ENCODE peak calls at places on chromosomes 12 and 14, in six cellular contexts. One of them, this sample, is unnamed.

GRCh38 chr14:101183376-101184103 is 280.0 kb upstream of the RTL1 start:
- DNase-seq in H9: peak
- DNase-seq in H1: peak
- DNase-seq in mesendoderm: peak
- DNase-seq in mesenchymal stem cell: no peak
- DNase-seq in IMR-90: no peak
- DNase-seq in this sample: peak

GRCh38 chr12:3976351-3976938 is 103.2 kb upstream of the PARP11 start:
- DNase-seq in H9: peak
- DNase-seq in H1: no peak
- DNase-seq in mesendoderm: no peak
- DNase-seq in mesenchymal stem cell: no peak
- DNase-seq in IMR-90: no peak
- DNase-seq in this sample: no peak

GRCh38 chr12:62785941-62786559 is 148.9 kb downstream of the PPM1H start:
- DNase-seq in H9: no peak
- DNase-seq in H1: no peak
- DNase-seq in mesendoderm: no peak
- DNase-seq in mesenchymal stem cell: peak
- DNase-seq in IMR-90: peak
- DNase-seq in this sample: no peak

GRCh38 chr14:100733152-100733850 is 6.6 kb downstream of the DLK1 start:
- DNase-seq in H9: no peak
- DNase-seq in H1: no peak
- DNase-seq in mesendoderm: no peak
- DNase-seq in mesenchymal stem cell: no peak
- DNase-seq in IMR-90: no peak
- DNase-seq in this sample: no peak

GRCh38 chr12:113214938-113215400 is 6.3 kb upstream of the TPCN1 start:
- DNase-seq in H9: no peak
- DNase-seq in H1: no peak
- DNase-seq in mesendoderm: peak
- DNase-seq in mesenchymal stem cell: peak
- DNase-seq in IMR-90: peak
- DNase-seq in this sample: no peak

GRCh38 chr12:60398547-60398946 is 802.7 kb downstream of the SLC16A7 start:
- DNase-seq in H9: no peak
- DNase-seq in H1: no peak
- DNase-seq in mesendoderm: no peak
- DNase-seq in mesenchymal stem cell: peak
- DNase-seq in IMR-90: no peak
- DNase-seq in this sample: no peak

GRCh38 chr12:96103067-96103650 is 67.8 kb upstream of the LTA4H start:
- DNase-seq in H9: no peak
- DNase-seq in H1: no peak
- DNase-seq in mesendoderm: no peak
- DNase-seq in mesenchymal stem cell: no peak
- DNase-seq in IMR-90: no peak
- DNase-seq in this sample: no peak

GRCh38 chr12:57461326-57461903 is 1.8 kb downstream of the GLI1 start:
- DNase-seq in H9: peak
- DNase-seq in H1: peak
- DNase-seq in mesendoderm: peak
- DNase-seq in mesenchymal stem cell: peak
- DNase-seq in IMR-90: peak
- DNase-seq in this sample: peak

GRCh38 chr12:57522887-57523705 is 472 bp downstream of the MBD6 start:
- DNase-seq in H9: no peak
- DNase-seq in H1: peak
- DNase-seq in mesendoderm: peak
- DNase-seq in mesenchymal stem cell: peak
- DNase-seq in IMR-90: peak
- DNase-seq in this sample: peak

GRCh38 chr14:73173092-73173735 is 36.9 kb downstream of the PSEN1 start:
- DNase-seq in H9: no peak
- DNase-seq in H1: no peak
- DNase-seq in mesendoderm: peak
- DNase-seq in mesenchymal stem cell: peak
- DNase-seq in IMR-90: peak
- DNase-seq in this sample: peak

GRCh38 chr12:54136844-54137580 is 51.8 kb downstream of the SMUG1 start:
- DNase-seq in H9: no peak
- DNase-seq in H1: no peak
- DNase-seq in mesendoderm: no peak
- DNase-seq in mesenchymal stem cell: no peak
- DNase-seq in IMR-90: no peak
- DNase-seq in this sample: no peak

GRCh38 chr12:79547044-79547734 is 143.6 kb downstream of the PAWR start:
- DNase-seq in H9: peak
- DNase-seq in H1: peak
- DNase-seq in mesendoderm: peak
- DNase-seq in mesenchymal stem cell: no peak
- DNase-seq in IMR-90: peak
- DNase-seq in this sample: peak

GRCh38 chr12:53231859-53232640 is at the start of gene RARG:
- DNase-seq in H9: peak
- DNase-seq in H1: peak
- DNase-seq in mesendoderm: peak
- DNase-seq in mesenchymal stem cell: peak
- DNase-seq in IMR-90: no peak
- DNase-seq in this sample: no peak

GRCh38 chr12:117180790-117181467 is 9.3 kb downstream of the FBXO21 start:
- DNase-seq in H9: no peak
- DNase-seq in H1: no peak
- DNase-seq in mesendoderm: no peak
- DNase-seq in mesenchymal stem cell: no peak
- DNase-seq in IMR-90: no peak
- DNase-seq in this sample: no peak

GRCh38 chr12:25236190-25236589 is 14.5 kb downstream of the KRAS start:
- DNase-seq in H9: no peak
- DNase-seq in H1: no peak
- DNase-seq in mesendoderm: no peak
- DNase-seq in mesenchymal stem cell: peak
- DNase-seq in IMR-90: peak
- DNase-seq in this sample: no peak
- H3K23ac ChIP-seq in H9: no peak
- H3K23ac ChIP-seq in H1: no peak
- H3K23ac ChIP-seq in mesendoderm: no peak
- H3K23ac ChIP-seq in mesenchymal stem cell: no peak
- H3K23ac ChIP-seq in IMR-90: peak
- H3K23ac ChIP-seq in this sample: no peak

GRCh38 chr14:75063491-75064204 is at the start of gene ACYP1:
- DNase-seq in H9: peak
- DNase-seq in H1: peak
- DNase-seq in mesendoderm: peak
- DNase-seq in mesenchymal stem cell: peak
- DNase-seq in IMR-90: peak
- DNase-seq in this sample: peak

GRCh38 chr14:75060420-75060819 is 3.4 kb downstream of the ACYP1 start:
- DNase-seq in H9: no peak
- DNase-seq in H1: no peak
- DNase-seq in mesendoderm: no peak
- DNase-seq in mesenchymal stem cell: no peak
- DNase-seq in IMR-90: no peak
- DNase-seq in this sample: no peak

GRCh38 chr14:75059642-75060041 is 4.2 kb downstream of the ACYP1 start:
- DNase-seq in H9: no peak
- DNase-seq in H1: no peak
- DNase-seq in mesendoderm: no peak
- DNase-seq in mesenchymal stem cell: peak
- DNase-seq in IMR-90: peak
- DNase-seq in this sample: no peak

GRCh38 chr14:75064205-75064567 is 362 bp upstream of the ACYP1 start:
- DNase-seq in H9: no peak
- DNase-seq in H1: no peak
- DNase-seq in mesendoderm: no peak
- DNase-seq in mesenchymal stem cell: no peak
- DNase-seq in IMR-90: no peak
- DNase-seq in this sample: no peak

DNA sequence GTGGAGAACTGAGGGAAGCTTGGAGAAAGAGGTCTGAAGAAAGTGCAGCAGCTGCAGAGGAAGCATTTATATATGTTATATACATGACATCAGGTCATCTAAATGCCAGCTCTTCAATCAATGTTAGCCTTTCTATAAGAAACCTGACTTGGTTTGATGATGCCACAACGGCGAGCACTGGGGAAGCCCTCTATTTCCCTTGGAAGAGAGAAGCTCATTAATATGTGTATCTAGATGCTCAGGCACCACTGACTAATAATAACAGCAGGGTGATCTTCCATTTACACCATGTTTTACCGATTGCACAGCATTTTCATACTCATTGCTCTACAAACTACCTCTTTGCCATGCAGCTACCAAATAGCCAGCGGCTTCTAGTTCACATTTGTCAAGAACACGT is 811 bp downstream of the ACYP1 start:
- DNase-seq in H9: no peak
- DNase-seq in H1: no peak
- DNase-seq in mesendoderm: no peak
- DNase-seq in mesenchymal stem cell: no peak
- DNase-seq in IMR-90: no peak
- DNase-seq in this sample: no peak
- H2BK15ac ChIP-seq in H9: no peak
- H2BK15ac ChIP-seq in H1: no peak
- H2BK15ac ChIP-seq in mesendoderm: no peak
- H2BK15ac ChIP-seq in mesenchymal stem cell: no peak
- H2BK15ac ChIP-seq in IMR-90: no peak
- H2BK15ac ChIP-seq in this sample: no peak

GRCh38 chr12:49965836-49966235 is 4.2 kb downstream of the AQP5 start:
- DNase-seq in H9: no peak
- DNase-seq in H1: no peak
- DNase-seq in mesendoderm: no peak
- DNase-seq in mesenchymal stem cell: no peak
- DNase-seq in IMR-90: no peak
- DNase-seq in this sample: no peak

GRCh38 chr12:49966511-49967041 is 4.9 kb downstream of the AQP5 start:
- DNase-seq in H9: no peak
- DNase-seq in H1: no peak
- DNase-seq in mesendoderm: no peak
- DNase-seq in mesenchymal stem cell: no peak
- DNase-seq in IMR-90: no peak
- DNase-seq in this sample: no peak

GRCh38 chr12:49968431-49968830 is 4.3 kb upstream of the AQP6 start:
- DNase-seq in H9: no peak
- DNase-seq in H1: no peak
- DNase-seq in mesendoderm: no peak
- DNase-seq in mesenchymal stem cell: no peak
- DNase-seq in IMR-90: no peak
- DNase-seq in this sample: no peak

GRCh38 chr12:49967777-49968250 is 4.9 kb upstream of the AQP6 start:
- DNase-seq in H9: no peak
- DNase-seq in H1: peak
- DNase-seq in mesendoderm: no peak
- DNase-seq in mesenchymal stem cell: no peak
- DNase-seq in IMR-90: no peak
- DNase-seq in this sample: no peak

DNA sequence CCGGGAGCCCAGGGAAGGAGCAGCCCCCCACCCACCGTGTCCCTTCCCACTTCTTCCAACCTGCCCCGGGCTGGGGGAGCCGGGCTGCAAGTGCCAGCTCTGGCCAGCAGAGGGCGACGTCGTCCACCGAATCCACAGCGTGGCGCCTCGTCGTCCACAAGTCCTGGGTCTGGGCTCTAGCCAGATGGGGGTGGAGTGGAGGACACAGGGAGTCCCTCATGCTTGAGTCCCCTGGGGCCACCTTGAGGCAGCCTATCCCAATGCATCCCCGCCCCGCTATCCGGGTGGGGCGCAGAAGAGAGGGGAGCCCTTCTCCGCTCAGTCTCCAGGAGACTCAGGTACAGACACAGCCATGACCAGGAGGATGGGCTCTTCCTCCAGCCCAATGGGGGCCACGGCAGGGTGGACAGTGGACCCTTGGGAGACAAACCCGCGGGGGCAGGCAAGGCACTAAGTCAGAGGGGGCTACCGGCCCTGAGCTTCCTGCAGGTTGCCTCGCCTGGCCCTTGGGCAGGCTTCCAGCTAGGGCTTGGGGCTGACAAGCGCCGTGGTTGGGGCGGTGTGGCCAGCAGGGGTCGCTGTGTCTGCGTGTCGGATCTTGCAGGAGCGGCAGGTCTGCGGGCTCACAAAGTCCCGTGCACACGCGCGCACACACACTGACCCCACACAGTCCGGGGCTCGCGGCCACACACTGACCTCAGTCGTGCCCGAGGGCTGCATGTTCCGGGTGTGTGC is 5.5 kb downstream of the AQP5 start:
- DNase-seq in H9: peak
- DNase-seq in H1: peak
- DNase-seq in mesendoderm: peak
- DNase-seq in mesenchymal stem cell: peak
- DNase-seq in IMR-90: peak
- DNase-seq in this sample: peak
- H3K9ac ChIP-seq in H9: no peak
- H3K9ac ChIP-seq in H1: no peak
- H3K9ac ChIP-seq in mesendoderm: peak
- H3K9ac ChIP-seq in mesenchymal stem cell: peak
- H3K9ac ChIP-seq in IMR-90: no peak
- H3K9ac ChIP-seq in this sample: peak

GRCh38 chr14:102490456-102490855 is 19.1 kb downstream of the ANKRD9 start:
- DNase-seq in H9: no peak
- DNase-seq in H1: no peak
- DNase-seq in mesendoderm: no peak
- DNase-seq in mesenchymal stem cell: no peak
- DNase-seq in IMR-90: no peak
- DNase-seq in this sample: no peak

GRCh38 chr14:102493096-102493495 is 16.5 kb downstream of the ANKRD9 start:
- DNase-seq in H9: no peak
- DNase-seq in H1: no peak
- DNase-seq in mesendoderm: no peak
- DNase-seq in mesenchymal stem cell: no peak
- DNase-seq in IMR-90: no peak
- DNase-seq in this sample: no peak

GRCh38 chr14:102492523-102492910 is 17.1 kb downstream of the ANKRD9 start:
- DNase-seq in H9: no peak
- DNase-seq in H1: no peak
- DNase-seq in mesendoderm: no peak
- DNase-seq in mesenchymal stem cell: no peak
- DNase-seq in IMR-90: no peak
- DNase-seq in this sample: no peak

GRCh38 chr14:102491786-102492522 is 17.6 kb downstream of the ANKRD9 start:
- DNase-seq in H9: no peak
- DNase-seq in H1: no peak
- DNase-seq in mesendoderm: no peak
- DNase-seq in mesenchymal stem cell: no peak
- DNase-seq in IMR-90: no peak
- DNase-seq in this sample: no peak

GRCh38 chr14:102491366-102491765 is 18.2 kb downstream of the ANKRD9 start:
- DNase-seq in H9: no peak
- DNase-seq in H1: no peak
- DNase-seq in mesendoderm: no peak
- DNase-seq in mesenchymal stem cell: no peak
- DNase-seq in IMR-90: no peak
- DNase-seq in this sample: no peak
- H3K23ac ChIP-seq in H9: no peak
- H3K23ac ChIP-seq in H1: no peak
- H3K23ac ChIP-seq in mesendoderm: no peak
- H3K23ac ChIP-seq in mesenchymal stem cell: no peak
- H3K23ac ChIP-seq in IMR-90: no peak
- H3K23ac ChIP-seq in this sample: no peak